ENCODE peak calls at places on chromosomes 3 and 15, in seven cellular contexts. C is stimulated activated CD8-positive, alpha-beta memory T cell treated with anti-CD3 and anti-CD28 coated beads, Interleukin-2, amount 100 ng/mL, for 48 hours; B is T-cell; H is EL; K is NCI-H1092 treated with DMSO at 0.1 percent for 48 hours; T is A549; X is HFF-Myc. J is an unnamed sample.

GRCh38 chr15:66673410-66674322 is 28.4 kb upstream of the SMAD6 start:
- DNase-seq in C (no peak), B (no peak), H (peak), K (no peak), T (peak), X (no peak), J (no peak)

GRCh38 chr3:67357610-67358458 is 296.6 kb downstream of the SUCLG2 start:
- DNase-seq in C (no peak), B (no peak), H (peak), K (peak), T (peak), X (peak), J (peak)

GRCh38 chr3:53491276-53491675 is 3.1 kb upstream of the CACNA1D start:
- DNase-seq in C (no peak), B (no peak), H (no peak), K (no peak), T (no peak), X (no peak), J (no peak)

GRCh38 chr15:55846108-55846707 is 103.3 kb upstream of the PRTG start:
- DNase-seq in C (no peak), B (no peak), H (peak), K (peak), T (peak), X (peak), J (peak)

GRCh38 chr3:188779537-188779936 is 392.2 kb upstream of the TPRG1 start:
- DNase-seq in C (no peak), B (no peak), H (no peak), K (no peak), T (no peak), X (no peak), J (no peak)

GRCh38 chr3:150870406-150870805 is 34.8 kb downstream of the MINDY4B start:
- DNase-seq in C (no peak), B (no peak), H (peak), K (no peak), T (no peak), X (no peak), J (peak)

GRCh38 chr3:78907367-78907766 is 860.4 kb downstream of the ROBO1 start:
- DNase-seq in C (no peak), B (no peak), H (no peak), K (no peak), T (no peak), X (no peak), J (no peak)

GRCh38 chr15:85071061-85071460 is 89.4 kb downstream of the PDE8A start:
- DNase-seq in C (no peak), B (no peak), H (no peak), K (no peak), T (no peak), X (no peak), J (no peak)

GRCh38 chr3:71874618-71875017 is 89.7 kb upstream of the PROK2 start:
- DNase-seq in C (no peak), B (no peak), H (no peak), K (no peak), T (no peak), X (no peak), J (no peak)

GRCh38 chr3:112333002-112333385 is at the start of gene CD200:
- DNase-seq in C (peak), B (peak), H (peak), K (peak), T (no peak), X (no peak), J (peak)

GRCh38 chr3:129549006-129549800 is 6.2 kb downstream of the H1-8 start:
- DNase-seq in C (no peak), B (no peak), H (peak), K (no peak), T (peak), X (no peak), J (peak)

GRCh38 chr3:187360523-187361060 is 7.6 kb upstream of the RTP4 start:
- DNase-seq in C (no peak), B (no peak), H (no peak), K (peak), T (no peak), X (no peak), J (no peak)

GRCh38 chr3:107962946-107963345 is 127.9 kb downstream of the CD47 start:
- DNase-seq in C (no peak), B (no peak), H (no peak), K (no peak), T (peak), X (peak), J (peak)

GRCh38 chr3:132288357-132288756 is 28.9 kb upstream of the ACP3 start:
- DNase-seq in C (no peak), B (no peak), H (no peak), K (no peak), T (no peak), X (no peak), J (no peak)

GRCh38 chr3:28149960-28150359 is 91.5 kb upstream of the CMC1 start:
- DNase-seq in C (no peak), B (no peak), H (no peak), K (no peak), T (no peak), X (no peak), J (no peak)

GRCh38 chr15:95291878-95292472 is 1038.5 kb upstream of the NR2F2 start:
- DNase-seq in C (no peak), B (no peak), H (peak), K (peak), T (peak), X (no peak), J (peak)

J was measured in kidney tubule cell.